ENCODE peak calls at places on chromosomes 13 and 19, in seven cellular contexts. L, R, W, N, V, F and K are unnamed samples.

GRCh38 chr13:73902847-73903246 is 231.4 kb downstream of the KLF12 start:
- DNase-seq in V (no peak), F (no peak), R (no peak), N (no peak), L (no peak), W (no peak), K (no peak)

GRCh38 chr13:49341941-49342340 is 94.2 kb downstream of the CDADC1 start:
- DNase-seq in N (no peak), V (no peak), W (no peak), F (no peak), R (no peak), L (no peak), K (no peak)

GRCh38 chr13:50612717-50613116 is 230.8 kb downstream of the DLEU7 start:
- DNase-seq in V (peak), L (no peak), W (no peak), R (no peak), N (no peak), F (no peak), K (peak)

GRCh38 chr19:43774103-43774939 is 6.5 kb downstream of the KCNN4 start:
- DNase-seq in N (peak), L (no peak), F (peak), W (no peak), V (peak), R (peak), K (peak)

GRCh38 chr13:77325371-77325941 is 1.4 kb downstream of the MYCBP2 start:
- DNase-seq in F (peak), N (no peak), L (no peak), W (no peak), V (peak), R (peak), K (no peak)

GRCh38 chr19:32354345-32354744 is 8.9 kb downstream of the ZNF507 start:
- DNase-seq in L (no peak), V (no peak), R (no peak), N (no peak), F (no peak), W (no peak), K (no peak)

GRCh38 chr19:40803170-40803856 is 4.3 kb downstream of the EGLN2 start:
- DNase-seq in N (no peak), V (no peak), F (no peak), L (no peak), W (no peak), R (no peak), K (no peak)

GRCh38 chr13:95411641-95412040 is 110.4 kb upstream of the ABCC4 start:
- DNase-seq in W (no peak), V (no peak), R (no peak), N (no peak), F (peak), L (no peak), K (no peak)

GRCh38 chr19:42316223-42317211 is 3.4 kb downstream of the TMEM145 start:
- DNase-seq in N (peak), F (peak), W (no peak), R (no peak), V (no peak), L (no peak), K (no peak)

GRCh38 chr13:113666951-113667701 is at the start of gene GRK1:
- DNase-seq in V (no peak), F (no peak), L (peak), N (peak), R (no peak), W (peak), K (peak)

GRCh38 chr19:40147693-40148347 is 43.4 kb upstream of the MAP3K10 start:
- DNase-seq in F (peak), L (no peak), N (no peak), W (no peak), R (peak), V (peak), K (no peak)

GRCh38 chr13:66689037-66689619 is 541.0 kb downstream of the PCDH9 start:
- DNase-seq in N (no peak), L (no peak), R (peak), V (peak), F (no peak), W (no peak), K (no peak)

GRCh38 chr13:27367570-27367969 is 56.8 kb upstream of the GTF3A start:
- DNase-seq in R (no peak), N (no peak), F (no peak), W (no peak), L (no peak), V (no peak), K (no peak)

GRCh38 chr13:71621152-71622124 is 245.6 kb downstream of the DACH1 start:
- DNase-seq in F (no peak), L (no peak), V (peak), R (peak), W (no peak), N (no peak), K (no peak)

GRCh38 chr13:35988648-35989081 is 142.5 kb downstream of the DCLK1 start:
- DNase-seq in R (peak), F (peak), N (no peak), V (no peak), L (no peak), W (no peak), K (no peak)

GRCh38 chr13:20035130-20035529 is 76.6 kb downstream of the ZMYM2 start:
- DNase-seq in W (no peak), V (no peak), F (no peak), R (peak), L (no peak), N (no peak), K (no peak)

GRCh38 chr19:49142866-49143335 is 12.3 kb downstream of the HRC start:
- DNase-seq in L (no peak), N (peak), W (peak), F (peak), R (peak), V (peak), K (peak)

GRCh38 chr13:39665763-39666162 is 10.3 kb downstream of the COG6 start:
- DNase-seq in N (no peak), F (no peak), W (no peak), L (no peak), V (no peak), R (no peak), K (no peak)

GRCh38 chr13:99203601-99204579 is 3.2 kb downstream of the UBAC2 start:
- DNase-seq in F (no peak), N (no peak), W (no peak), L (no peak), R (no peak), V (no peak), K (peak)

GRCh38 chr13:44050450-44051063 is 170.9 kb downstream of the LACC1 start:
- DNase-seq in F (peak), W (no peak), L (no peak), R (peak), V (peak), N (no peak), K (no peak)

GRCh38 chr13:49976314-49977258 is 20.3 kb upstream of the TRIM13 start:
- DNase-seq in V (peak), L (peak), R (peak), F (peak), W (peak), N (peak), K (peak)

GRCh38 chr13:77386880-77387606 is 60.1 kb upstream of the MYCBP2 start:
- DNase-seq in W (no peak), V (no peak), F (peak), L (peak), R (no peak), N (no peak), K (no peak)

GRCh38 chr19:44646049-44646416 is 2.3 kb downstream of the PVR start:
- DNase-seq in R (no peak), V (no peak), L (no peak), W (no peak), N (no peak), F (no peak), K (no peak)

GRCh38 chr19:56660381-56661105 is 11.0 kb downstream of the ZNF835 start:
- DNase-seq in L (no peak), F (no peak), N (no peak), V (no peak), R (no peak), W (no peak), K (no peak)

GRCh38 chr13:42981853-42982252 is 10.2 kb downstream of the EPSTI1 start:
- DNase-seq in N (no peak), L (no peak), R (peak), V (no peak), F (no peak), W (no peak), K (peak)

GRCh38 chr13:55244991-55245644 is 1895.6 kb upstream of the PRR20A start:
- DNase-seq in V (no peak), W (no peak), R (peak), N (no peak), F (no peak), L (no peak), K (peak)

GRCh38 chr13:72290962-72291681 is 424.1 kb upstream of the DACH1 start:
- DNase-seq in R (peak), L (no peak), F (peak), W (no peak), N (no peak), V (no peak), K (peak)

GRCh38 chr19:22595918-22596341 is 38.2 kb upstream of the ZNF492 start:
- DNase-seq in N (no peak), V (no peak), R (no peak), L (peak), W (no peak), F (no peak), K (no peak)

GRCh38 chr19:1354496-1355257 is 29.0 kb upstream of the NDUFS7 start:
- DNase-seq in V (peak), L (peak), W (peak), R (peak), F (peak), N (peak), K (peak)

GRCh38 chr19:41696402-41697197 is 8.5 kb upstream of the CEACAM7 start:
- DNase-seq in R (peak), L (no peak), N (peak), W (no peak), F (peak), V (peak), K (peak)

GRCh38 chr13:112870062-112870352 is 99.0 kb upstream of the MCF2L start:
- DNase-seq in L (no peak), N (no peak), W (no peak), R (no peak), F (peak), V (no peak), K (no peak)

GRCh38 chr19:41882568-41883462 is at the start of gene ARHGEF1:
- DNase-seq in W (no peak), L (no peak), N (peak), F (peak), V (peak), R (peak), K (peak)

GRCh38 chr19:30608471-30608870 is 236.3 kb downstream of the ZNF536 start:
- DNase-seq in N (no peak), W (no peak), F (no peak), R (no peak), L (no peak), V (no peak), K (no peak)

GRCh38 chr13:51585696-51586095 is 1.4 kb downstream of the WDFY2 start:
- DNase-seq in R (no peak), W (no peak), V (no peak), N (no peak), F (peak), L (no peak), K (no peak)

GRCh38 chr13:77719128-77719527 is 21.6 kb downstream of the SLAIN1 start:
- DNase-seq in F (no peak), N (no peak), R (no peak), V (no peak), W (no peak), L (no peak), K (no peak)

GRCh38 chr19:49887037-49887652 is 9.5 kb downstream of the IL4I1 start:
- DNase-seq in V (no peak), N (no peak), L (no peak), R (no peak), F (no peak), W (no peak), K (no peak)

GRCh38 chr19:10603084-10603872 is 16.2 kb upstream of the AP1M2 start:
- DNase-seq in L (no peak), N (peak), W (peak), R (peak), F (peak), V (peak), K (peak)

GRCh38 chr19:49930483-49931011 is 1.2 kb upstream of the NUP62 start:
- DNase-seq in N (peak), L (no peak), R (peak), F (peak), V (no peak), W (no peak), K (peak)

DNA sequence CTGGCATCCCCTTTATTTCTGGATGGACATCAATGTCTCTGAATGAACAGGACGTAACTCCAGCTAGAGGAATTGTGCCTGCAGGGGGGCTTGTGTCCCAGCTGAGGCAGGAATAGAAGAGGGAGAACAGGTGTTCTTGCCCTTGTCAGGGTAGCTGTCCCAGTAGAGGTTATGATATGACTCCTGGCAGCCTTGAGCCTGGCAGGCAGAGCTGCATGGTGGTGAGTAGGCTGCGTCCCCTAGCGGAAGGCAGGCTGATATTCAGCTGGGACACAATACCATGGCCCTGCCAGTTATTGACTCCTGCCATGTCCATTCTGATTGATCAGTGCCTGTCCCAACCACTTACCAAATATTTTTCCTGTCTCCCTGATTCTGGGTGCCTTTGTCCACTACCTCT is 197.2 kb downstream of the RAP2A start:
- DNase-seq in F (no peak), V (no peak), L (no peak), R (peak), W (no peak), N (no peak), K (peak)
- TF ChIP-seq CTCF in F (no peak), V (no peak), L (no peak), R (peak), W (no peak), N (no peak), K (peak)

DNA sequence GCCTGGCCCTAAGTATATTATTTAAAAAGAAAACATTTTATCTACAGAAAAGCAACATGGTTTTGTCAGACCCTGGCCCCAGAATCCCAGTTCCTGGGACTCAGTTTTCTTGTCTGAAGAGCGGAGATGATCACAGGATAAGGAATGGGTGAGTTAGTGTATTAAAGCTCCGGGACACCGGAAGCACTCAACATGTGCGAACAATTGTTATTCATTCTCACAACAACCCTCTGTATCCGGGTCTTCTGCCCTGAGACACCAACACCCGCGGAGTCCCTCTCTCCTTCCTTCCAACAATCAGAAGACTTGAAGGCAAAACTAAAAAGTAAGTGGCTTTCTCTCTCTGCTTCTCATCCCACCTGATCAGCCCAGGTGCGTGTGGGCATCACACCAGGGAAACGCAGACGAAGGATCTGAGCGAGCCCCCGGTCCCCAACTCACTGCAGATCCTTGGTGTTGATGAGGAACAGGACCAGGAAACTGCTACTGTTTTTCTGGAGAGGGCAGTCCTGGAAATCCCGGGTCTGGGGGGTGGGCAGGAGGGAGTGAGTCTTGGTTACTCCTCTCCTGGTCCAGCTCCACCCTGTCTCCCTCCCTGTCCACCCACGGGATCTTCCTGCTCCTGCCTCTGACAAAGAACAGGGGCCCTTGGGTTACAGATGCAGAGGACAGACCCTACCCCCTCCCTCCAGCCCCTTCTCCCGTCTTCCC is 2.0 kb downstream of the GPR108 start:
- DNase-seq in L (no peak), N (no peak), R (no peak), W (no peak), F (no peak), V (peak), K (peak)
- H3K4me3 ChIP-seq in L (no peak), N (no peak), R (peak), W (peak), F (peak), V (no peak), K (peak)

GRCh38 chr19:47124937-47125668 is 5.5 kb upstream of the SAE1 start:
- DNase-seq in W (no peak), L (no peak), V (peak), N (no peak), F (peak), R (peak), K (peak)
- TF ChIP-seq CTCF in W (peak), L (peak), V (peak), N (peak), F (peak), R (peak), K (peak)

GRCh38 chr19:34904521-34904845 is 22.2 kb upstream of the ZNF30 start:
- DNase-seq in V (no peak), L (no peak), N (no peak), R (peak), F (no peak), W (no peak), K (no peak)
- H3K4me3 ChIP-seq in V (no peak), L (no peak), N (no peak), R (peak), F (no peak), W (no peak), K (peak)

DNA sequence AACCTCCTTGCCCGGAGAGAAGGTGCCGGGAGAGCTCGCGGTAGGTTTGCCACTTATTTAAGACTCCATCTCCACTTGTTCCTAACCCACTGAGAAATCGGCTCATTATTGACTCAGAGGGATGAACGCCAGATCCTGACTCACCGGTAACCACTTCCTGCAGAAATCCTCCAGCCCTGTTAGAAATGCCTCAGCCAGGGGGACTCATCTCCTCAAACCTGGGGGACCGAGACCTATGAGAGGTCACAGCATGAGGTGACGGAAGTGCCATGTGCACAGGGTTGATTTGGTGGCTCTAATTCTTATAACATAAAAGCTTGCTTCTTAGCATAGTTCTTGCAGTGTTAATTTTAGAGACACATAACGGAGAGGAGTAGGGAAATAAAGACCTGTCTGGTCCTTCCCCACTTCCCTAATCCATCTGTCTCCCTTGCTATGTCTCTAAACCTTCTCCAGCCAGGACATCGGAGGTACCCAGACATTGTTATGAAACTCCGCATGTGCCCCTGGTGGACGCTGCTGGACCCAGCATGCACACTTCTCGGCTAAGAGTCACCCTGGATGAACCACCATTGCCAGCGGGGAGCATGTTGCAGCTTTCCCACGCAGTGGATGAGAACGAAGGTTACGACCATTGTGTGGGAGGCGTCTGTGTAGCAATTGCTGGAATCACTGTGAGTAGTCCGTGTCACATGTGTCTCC is 158.9 kb downstream of the EFNB2 start:
- DNase-seq in F (peak), W (no peak), V (peak), R (peak), L (no peak), N (no peak), K (peak)
- TF ChIP-seq CTCF in F (peak), W (no peak), V (no peak), R (peak), L (no peak), N (no peak), K (peak)

DNA sequence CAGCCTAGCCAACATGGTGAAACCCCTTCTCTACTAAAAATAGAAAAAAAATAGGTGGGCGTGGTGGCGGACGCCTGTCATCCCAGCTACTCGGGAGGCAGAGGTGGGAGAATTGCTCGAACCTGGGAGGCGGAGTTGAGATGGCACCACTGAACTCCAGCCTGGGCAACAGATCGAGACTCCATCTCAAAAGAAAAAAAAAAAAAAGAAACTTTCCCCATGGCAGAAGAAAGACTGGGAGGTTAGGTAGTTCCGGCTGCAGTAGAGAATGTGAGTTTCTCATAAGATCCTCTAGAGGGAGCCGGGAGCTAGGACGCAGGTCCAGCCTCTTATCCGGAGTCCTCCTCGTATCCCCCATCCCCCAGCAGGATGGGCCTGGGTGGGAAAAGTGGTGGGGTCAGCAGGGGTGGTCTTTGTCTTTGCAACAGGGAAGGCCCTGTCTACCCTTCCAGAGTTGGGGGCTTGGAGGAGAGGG is 13.2 kb upstream of the CREB3L3 start:
- DNase-seq in L (no peak), V (peak), W (no peak), N (peak), R (peak), F (peak), K (peak)
- H3K4me3 ChIP-seq in L (no peak), V (no peak), W (no peak), N (no peak), R (no peak), F (no peak), K (no peak)

GRCh38 chr13:31538067-31539042 is 201.0 kb upstream of the RXFP2 start:
- DNase-seq in N (no peak), V (peak), L (no peak), F (peak), R (peak), W (no peak), K (no peak)
- TF ChIP-seq CTCF in N (peak), V (peak), L (peak), F (peak), R (peak), W (no peak), K (peak)

DNA sequence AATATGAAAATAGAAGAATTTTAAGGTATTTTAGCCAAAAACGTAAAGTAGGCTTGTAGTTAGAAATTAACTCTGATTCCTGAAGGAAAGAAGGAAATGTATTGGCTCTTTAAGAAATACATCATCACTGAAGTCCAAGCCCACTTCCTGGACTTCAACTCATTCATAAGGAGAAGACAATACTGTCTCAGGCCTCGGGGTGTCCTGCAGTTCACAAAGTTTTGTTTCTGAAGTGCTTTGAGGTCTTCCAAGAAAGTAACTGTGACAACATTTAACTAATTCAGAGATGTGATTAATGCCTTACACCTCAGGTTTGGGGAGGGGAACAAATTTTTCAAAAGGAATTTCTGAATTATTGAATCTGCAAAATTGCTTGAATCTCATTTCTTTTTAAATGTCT is 65.8 kb upstream of the STARD13 start:
- DNase-seq in F (peak), R (no peak), W (no peak), N (no peak), V (peak), L (no peak), K (no peak)
- H3K4me3 ChIP-seq in F (no peak), R (no peak), W (no peak), N (no peak), V (no peak), L (peak), K (no peak)